ENCODE peak calls at places on chromosomes 4 and X, in seven cellular contexts. V is tibial nerve, O is psoas muscle, P is ovary, A is GM23338, Q is IMR-90, U is HL-60. Y is an unnamed sample.
A peak's percentile ranks its signal among the peaks of the same experiment; 100 is the strongest.

GRCh38 chrX:70452143-70452733 is 7.6 kb downstream of the DLG3 start:
- DNase-seq in V (peak; percentile 23), O (peak; percentile 74), P (peak; percentile 66), A (peak; percentile 77), Q (peak; percentile 17), U (no peak), Y (peak; percentile 55)

GRCh38 chr4:105979506-105979905 is 84.2 kb downstream of the NPNT start:
- DNase-seq in V (no peak), O (no peak), P (no peak), A (no peak), Q (no peak), U (no peak), Y (no peak)

GRCh38 chr4:19947349-19947748 is 304.4 kb upstream of the SLIT2 start:
- DNase-seq in V (no peak), O (no peak), P (no peak), A (no peak), Q (peak; percentile 74), U (no peak), Y (no peak)

GRCh38 chr4:112266823-112267222 is 18.9 kb downstream of the TIFA start:
- DNase-seq in V (no peak), O (no peak), P (no peak), A (peak; percentile 39), Q (peak; percentile 52), U (no peak), Y (no peak)

GRCh38 chr4:168643796-168644159 is 146.9 kb downstream of the PALLD start:
- DNase-seq in V (no peak), O (no peak), P (no peak), A (no peak), Q (no peak), U (no peak), Y (no peak)

GRCh38 chr4:10459305-10459704 is 2.1 kb upstream of the ZNF518B start:
- DNase-seq in V (no peak), O (no peak), P (no peak), A (no peak), Q (no peak), U (no peak), Y (no peak)

GRCh38 chr4:156779774-156780173 is 191.8 kb downstream of the PDGFC start:
- DNase-seq in V (no peak), O (no peak), P (no peak), A (no peak), Q (peak; percentile 95), U (no peak), Y (no peak)

GRCh38 chr4:5572114-5572513 is 136.2 kb downstream of the EVC2 start:
- DNase-seq in V (no peak), O (no peak), P (no peak), A (no peak), Q (no peak), U (no peak), Y (no peak)

GRCh38 chr4:138255917-138256597 is 13.9 kb upstream of the SLC7A11 start:
- DNase-seq in V (no peak), O (no peak), P (no peak), A (no peak), Q (no peak), U (no peak), Y (no peak)

GRCh38 chrX:72621619-72622485 is 49.2 kb upstream of the HDAC8 start:
- DNase-seq in V (no peak), O (no peak), P (no peak), A (no peak), Q (peak; percentile 61), U (no peak), Y (no peak)

GRCh38 chrX:67351411-67351810 is 192.4 kb upstream of the AR start:
- DNase-seq in V (no peak), O (no peak), P (no peak), A (no peak), Q (no peak), U (peak; percentile 1), Y (no peak)

GRCh38 chr4:858136-858535 is 32.2 kb upstream of the CPLX1 start:
- DNase-seq in V (no peak), O (peak; percentile 17), P (no peak), A (no peak), Q (no peak), U (no peak), Y (peak; percentile 37)

GRCh38 chr4:145230726-145231125 is 50.3 kb upstream of the OTUD4 start:
- DNase-seq in V (no peak), O (no peak), P (no peak), A (no peak), Q (peak; percentile 33), U (no peak), Y (no peak)

GRCh38 chrX:111431007-111431406 is 19.0 kb upstream of the DCX start:
- DNase-seq in V (no peak), O (no peak), P (no peak), A (no peak), Q (no peak), U (no peak), Y (peak; percentile 48)

GRCh38 chr4:20687894-20688293 is 12.4 kb upstream of the PACRGL start:
- DNase-seq in V (no peak), O (no peak), P (no peak), A (no peak), Q (peak; percentile 75), U (no peak), Y (no peak)

GRCh38 chrX:137562096-137562495 is 3.8 kb upstream of the ZIC3 start:
- DNase-seq in V (no peak), O (no peak), P (no peak), A (no peak), Q (no peak), U (no peak), Y (no peak)

GRCh38 chr4:3862640-3863420 is 96.6 kb downstream of the ADRA2C start:
- DNase-seq in V (no peak), O (peak; percentile 54), P (no peak), A (peak; percentile 94), Q (no peak), U (no peak), Y (peak; percentile 32)

DNA sequence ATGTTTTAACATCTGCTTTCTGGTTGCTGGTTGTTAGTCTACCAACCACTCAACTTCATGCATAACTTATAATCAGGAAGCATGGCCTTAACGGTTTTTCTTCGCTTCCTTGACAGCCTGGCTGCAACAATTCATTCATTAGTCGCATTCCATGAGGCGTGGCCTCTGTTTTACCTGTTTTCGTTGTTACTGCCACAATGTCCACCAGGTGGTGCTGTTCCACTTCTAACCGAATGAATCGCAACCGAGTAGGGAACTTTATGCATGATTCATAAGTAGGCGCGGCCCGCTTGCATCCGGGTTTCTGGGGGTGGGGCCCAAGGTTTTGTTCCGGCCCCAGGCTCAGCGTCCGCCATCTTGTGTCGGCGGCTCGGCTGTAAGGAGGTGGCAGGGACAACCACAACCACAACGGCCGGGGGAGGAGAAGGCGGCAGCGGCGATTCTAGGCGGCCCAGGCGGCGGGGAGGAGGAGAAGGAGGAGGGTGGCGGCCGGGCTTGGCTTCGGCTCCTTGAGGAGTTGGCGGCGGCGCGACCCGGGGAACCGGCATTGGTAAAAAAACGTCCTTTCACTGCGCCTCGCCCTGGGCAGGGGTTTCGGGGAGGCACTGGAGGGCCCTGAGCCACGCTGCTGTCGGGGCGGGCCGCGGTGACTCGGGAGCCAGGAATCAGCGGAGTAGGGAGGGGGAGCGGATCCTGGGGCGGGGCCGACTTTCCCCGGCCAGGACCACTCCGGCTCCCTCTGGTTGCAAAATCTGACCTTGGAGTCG is at the start of gene UBA1:
- DNase-seq in V (peak; percentile 85), O (peak; percentile 98), P (peak; percentile 97), A (peak; percentile 95), Q (peak; percentile 95), U (peak; percentile 97), Y (peak; percentile 96)
- H3K4me3 ChIP-seq in V (peak within 1 kb of the TSS; percentile 83), O (peak within 1 kb of the TSS; percentile 83), P (peak within 1 kb of the TSS; percentile 94), A (peak within 1 kb of the TSS; percentile 82), Q (peak within 1 kb of the TSS; percentile 74), U (peak within 1 kb of the TSS; percentile 66), Y (peak within 1 kb of the TSS; percentile 88)

GRCh38 chr4:123547818-123548200 is 151.2 kb downstream of the SPRY1 start:
- DNase-seq in V (no peak), O (no peak), P (no peak), A (no peak), Q (no peak), U (no peak), Y (no peak)

GRCh38 chr4:123546661-123547060 is 150.1 kb downstream of the SPRY1 start:
- DNase-seq in V (no peak), O (no peak), P (no peak), A (peak; percentile 17), Q (no peak), U (no peak), Y (no peak)

GRCh38 chr4:123545569-123546122 is 149.1 kb downstream of the SPRY1 start:
- DNase-seq in V (no peak), O (no peak), P (no peak), A (peak; percentile 11), Q (no peak), U (no peak), Y (no peak)

GRCh38 chr4:123546123-123546654 is 149.6 kb downstream of the SPRY1 start:
- DNase-seq in V (no peak), O (no peak), P (no peak), A (no peak), Q (no peak), U (no peak), Y (no peak)

DNA sequence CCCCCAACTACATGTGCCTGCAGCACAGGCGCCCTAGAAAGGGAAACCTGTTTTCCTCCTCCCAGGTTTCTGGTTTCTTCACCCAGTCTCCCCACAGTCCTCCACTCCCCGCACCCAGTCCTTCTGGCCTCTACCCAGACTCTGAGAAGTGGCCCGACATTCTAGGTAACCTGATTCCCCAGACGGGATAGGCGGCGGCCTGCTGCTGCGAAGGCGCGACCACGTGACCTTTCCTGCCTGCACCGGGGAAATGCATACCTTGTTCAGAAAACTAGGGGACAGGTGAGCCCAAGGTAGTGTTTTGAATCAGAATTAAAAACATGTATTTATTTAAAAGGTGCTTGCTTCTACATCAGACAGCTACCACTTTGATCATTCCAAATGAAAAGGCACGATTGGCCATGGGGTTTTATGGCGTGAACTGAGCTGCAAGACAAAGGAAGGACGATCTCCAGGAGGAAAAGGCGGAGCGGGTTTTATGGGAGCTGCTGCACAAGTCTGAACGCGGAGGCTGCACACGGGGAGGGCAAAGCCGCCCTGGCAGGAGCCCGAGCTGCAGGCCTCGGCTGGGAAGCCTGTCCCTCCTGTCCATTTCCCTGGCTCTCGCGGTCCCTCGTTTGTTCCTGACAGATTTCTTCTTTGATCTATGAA is 150.7 kb downstream of the SPRY1 start:
- DNase-seq in V (no peak), O (no peak), P (no peak), A (peak; percentile 94), Q (no peak), U (no peak), Y (no peak)
- H3K27ac ChIP-seq in V (no peak overlapping the region), O (no peak overlapping the region), P (no peak overlapping the region), A (peak overlapping the region; percentile 56), Q (no peak overlapping the region), U (no peak overlapping the region), Y (no peak overlapping the region)

GRCh38 chrX:113157496-113157895 is 316.9 kb upstream of the AMOT start:
- DNase-seq in V (no peak), O (no peak), P (no peak), A (peak; percentile 22), Q (no peak), U (no peak), Y (no peak)
- TF ChIP-seq CTCF in V (no peak), O (no peak), P (no peak), A (no peak), Q (no peak), U (no peak), Y (no peak)

GRCh38 chr4:26619784-26620183 is 35.9 kb downstream of the TBC1D19 start:
- DNase-seq in V (no peak), O (no peak), P (no peak), A (no peak), Q (peak; percentile 77), U (no peak), Y (no peak)
- H3K4me3 ChIP-seq in V (no peak overlapping the region), O (no peak overlapping the region), P (no peak overlapping the region), A (no peak overlapping the region), Q (no peak overlapping the region), U (no peak overlapping the region), Y (no peak overlapping the region)